ENCODE peak calls at places on chromosomes 13 and 19, in six cellular contexts. A is SW 1271, T is NCI-H524 treated with DMSO at 0.1 percent for 48 hours, H is SK-N-DZ, K is heart right ventricle, L is frontal cortex. R is an unnamed sample.
A peak's percentile ranks its signal among the peaks of the same experiment; 100 is the strongest.

GRCh38 chr13:24263652-24264051 is 45.7 kb upstream of the C1QTNF9 start:
- DNase-seq in A (no peak), H (no peak), K (no peak), L (no peak), T (no peak), R (no peak)

GRCh38 chr19:32800757-32801156 is 68.8 kb downstream of the SLC7A9 start:
- DNase-seq in L (no peak), H (no peak), T (no peak), A (no peak), K (no peak), R (no peak)

GRCh38 chr19:32595491-32595890 is 14.5 kb downstream of the PDCD5 start:
- DNase-seq in H (no peak), A (no peak), L (no peak), K (no peak), T (no peak), R (no peak)

GRCh38 chr13:40639226-40639681 is 27.2 kb downstream of the FOXO1 start:
- DNase-seq in T (no peak), L (no peak), K (peak; percentile 30), A (no peak), H (no peak), R (no peak)

GRCh38 chr13:81760316-81760715 is 1419.4 kb upstream of the SPRY2 start:
- DNase-seq in K (no peak), H (no peak), A (no peak), T (no peak), L (no peak), R (no peak)

GRCh38 chr13:30371649-30372265 is 50.5 kb upstream of the UBE2L5 start:
- DNase-seq in A (peak; percentile 15), H (peak; percentile 76), T (no peak), K (no peak), L (no peak), R (peak; percentile 86)

GRCh38 chr19:39417463-39418181 is 5.2 kb downstream of the PLEKHG2 start:
- DNase-seq in A (no peak), T (no peak), L (no peak), H (no peak), K (no peak), R (no peak)

GRCh38 chr13:48775804-48776203 is 122.1 kb downstream of the CYSLTR2 start:
- DNase-seq in A (no peak), T (no peak), K (no peak), L (no peak), H (no peak), R (no peak)

GRCh38 chr13:31538067-31539042 is 201.0 kb upstream of the RXFP2 start:
- DNase-seq in H (peak; percentile 46), T (no peak), L (no peak), A (peak; percentile 20), K (no peak), R (peak; percentile 31)

GRCh38 chr19:16078311-16078758 is 2.0 kb downstream of the TPM4 start:
- DNase-seq in A (peak; percentile 70), K (peak; percentile 33), H (no peak), T (peak; percentile 35), L (no peak), R (peak; percentile 38)

GRCh38 chr13:98272549-98272948 is 95.5 kb upstream of the RNF113B start:
- DNase-seq in T (peak; percentile 69), H (no peak), A (no peak), K (no peak), L (no peak), R (no peak)

GRCh38 chr13:45492538-45492937 is 27.8 kb downstream of the COG3 start:
- DNase-seq in H (no peak), A (peak; percentile 5), T (no peak), L (no peak), K (no peak), R (no peak)

GRCh38 chr13:94239135-94239534 is 240.3 kb downstream of the DCT start:
- DNase-seq in L (no peak), K (no peak), T (no peak), A (peak; percentile 39), H (no peak), R (no peak)

GRCh38 chr19:50148528-50148927 is 14.6 kb downstream of the IZUMO2 start:
- DNase-seq in L (no peak), A (no peak), T (no peak), K (no peak), H (no peak), R (no peak)

GRCh38 chr13:91355099-91355825 is 7.8 kb downstream of the MIR17HG start:
- DNase-seq in K (no peak), T (no peak), A (no peak), H (no peak), L (no peak), R (no peak)

GRCh38 chr13:95197548-95197947 is 103.7 kb downstream of the ABCC4 start:
- DNase-seq in T (no peak), K (no peak), L (no peak), H (no peak), A (no peak), R (no peak)

GRCh38 chr13:106241974-106242373 is 293.5 kb downstream of the EFNB2 start:
- DNase-seq in L (no peak), A (no peak), H (no peak), T (no peak), K (no peak), R (no peak)

GRCh38 chr19:17496337-17496997 is 15.0 kb upstream of the PGLS start:
- DNase-seq in L (no peak), H (peak; percentile 77), K (peak; percentile 62), T (peak; percentile 34), A (peak; percentile 75), R (peak; percentile 82)

GRCh38 chr13:92317066-92317465 is 909.5 kb upstream of the GPC6 start:
- DNase-seq in A (no peak), L (no peak), H (no peak), K (no peak), T (no peak), R (no peak)

GRCh38 chr13:51977606-51978005 is 33.6 kb downstream of the ATP7B start:
- DNase-seq in L (no peak), T (no peak), K (no peak), H (no peak), A (no peak), R (no peak)

GRCh38 chr13:20570540-20570939 is 3.6 kb downstream of the IFT88 start:
- DNase-seq in H (no peak), T (no peak), A (no peak), K (no peak), L (no peak), R (no peak)